ENCODE peak calls at places on chromosome X, in four cellular contexts. D is astrocyte, H is suprapubic skin, F is tibial nerve. L is an unnamed sample. For H3K9me3, the result is how much of the 10 kb centered on the place peaks cover.

GRCh38 chrX:63050225-63050624 is 300.9 kb downstream of the SPIN4 start:
- DNase-seq in F (no peak), D (no peak), H (no peak), L (no peak)

GRCh38 chrX:37371578-37371981 is 22.4 kb downstream of the PRRG1 start:
- DNase-seq in H (no peak), F (no peak), D (peak), L (no peak)

GRCh38 chrX:106932960-106933537 is 12.8 kb downstream of the CLDN2 start:
- DNase-seq in F (no peak), H (no peak), D (peak), L (no peak)

GRCh38 chrX:866441-866990 is 235.9 kb downstream of the SHOX start:
- DNase-seq in H (no peak), D (no peak), F (no peak), L (no peak)

GRCh38 chrX:119885554-119886428 is 9.9 kb upstream of the AKAP14 start:
- DNase-seq in D (no peak), H (no peak), F (no peak), L (peak)

GRCh38 chrX:53681661-53682060 is 4.9 kb downstream of the HUWE1 start:
- DNase-seq in D (peak), F (no peak), H (no peak), L (no peak)

GRCh38 chrX:13463608-13464007 is 105.8 kb upstream of the EGFL6 start:
- DNase-seq in H (no peak), D (peak), F (peak), L (peak)

GRCh38 chrX:110142096-110142495 is 139.2 kb downstream of the TMEM164 start:
- DNase-seq in D (no peak), F (no peak), H (no peak), L (no peak)

GRCh38 chrX:154434394-154435168 is 2.4 kb upstream of the GDI1 start:
- DNase-seq in F (no peak), D (no peak), H (no peak), L (no peak)

GRCh38 chrX:133085785-133086184 is 11.1 kb downstream of the USP26 start:
- DNase-seq in D (no peak), H (no peak), F (no peak), L (no peak)

GRCh38 chrX:11064851-11065600 is 46.1 kb upstream of the HCCS start:
- DNase-seq in H (no peak), D (peak), F (no peak), L (peak)

GRCh38 chrX:155880586-155881157 is 473 bp upstream of the VAMP7 start:
- DNase-seq in D (no peak), F (no peak), H (no peak), L (no peak)

GRCh38 chrX:19602866-19603620 is 87.7 kb upstream of the MAP3K15 start:
- DNase-seq in H (no peak), F (no peak), D (peak), L (no peak)

GRCh38 chrX:46326161-46326560 is 219.1 kb downstream of the ZNF674 start:
- DNase-seq in H (no peak), F (no peak), D (peak), L (peak)

GRCh38 chrX:121802881-121803412 is 755.5 kb downstream of the GLUD2 start:
- DNase-seq in F (no peak), D (no peak), H (no peak), L (no peak)

GRCh38 chrX:23373129-23373804 is 38.6 kb downstream of the PTCHD1 start:
- DNase-seq in D (peak), F (no peak), H (no peak), L (peak)

GRCh38 chrX:115573172-115573571 is 12.2 kb downstream of the PLS3 start:
- DNase-seq in F (no peak), D (no peak), H (no peak), L (no peak)

GRCh38 chrX:138519296-138519695 is 192.2 kb downstream of the FGF13 start:
- DNase-seq in F (no peak), H (no peak), D (peak), L (peak)

GRCh38 chrX:112839856-112840255 is 775 bp downstream of the AMOT start:
- DNase-seq in F (no peak), D (no peak), H (no peak), L (no peak)

GRCh38 chrX:132023117-132023895 is at the start of gene STK26:
- DNase-seq in D (peak), F (peak), H (peak), L (peak)

GRCh38 chrX:53284684-53285447 is 3.5 kb upstream of the IQSEC2 start:
- DNase-seq in F (peak), H (no peak), D (no peak), L (peak)

GRCh38 chrX:125288343-125288742 is 31.3 kb upstream of the TEX13C start:
- DNase-seq in F (no peak), D (no peak), H (no peak), L (no peak)

GRCh38 chrX:113920661-113921060 is 663.2 kb upstream of the HTR2C start:
- DNase-seq in F (no peak), H (no peak), D (peak), L (no peak)

GRCh38 chrX:45719751-45720501 is 519.2 kb upstream of the DIPK2B start:
- DNase-seq in D (peak), F (no peak), H (no peak), L (no peak)

GRCh38 chrX:8374041-8374825 is 90.4 kb upstream of the VCX3B start:
- DNase-seq in D (peak), H (no peak), F (no peak), L (no peak)

GRCh38 chrX:134571831-134572230 is 86.4 kb downstream of the PLAC1 start:
- DNase-seq in D (no peak), F (no peak), H (no peak), L (no peak)

GRCh38 chrX:154592505-154592904 is 7.6 kb downstream of the CTAG1A start:
- DNase-seq in D (no peak), H (no peak), F (no peak), L (no peak)

GRCh38 chrX:16797358-16797757 is 11.1 kb downstream of the TXLNG start:
- DNase-seq in D (peak), H (no peak), F (no peak), L (no peak)

GRCh38 chrX:82058728-82059127 is 856.8 kb downstream of the SH3BGRL start:
- DNase-seq in F (no peak), H (no peak), D (no peak), L (no peak)
- H3K9me3 ChIP-seq in F (under half), H (under half), D (under half), L (under half)

GRCh38 chrX:40054793-40055192 is 43.0 kb downstream of the BCOR start:
- DNase-seq in H (no peak), F (no peak), D (peak), L (no peak)

GRCh38 chrX:40047485-40047884 is 50.3 kb downstream of the BCOR start:
- DNase-seq in H (no peak), D (no peak), F (no peak), L (no peak)

GRCh38 chrX:40050532-40050931 is 47.2 kb downstream of the BCOR start:
- DNase-seq in D (no peak), F (no peak), H (no peak), L (no peak)

DNA sequence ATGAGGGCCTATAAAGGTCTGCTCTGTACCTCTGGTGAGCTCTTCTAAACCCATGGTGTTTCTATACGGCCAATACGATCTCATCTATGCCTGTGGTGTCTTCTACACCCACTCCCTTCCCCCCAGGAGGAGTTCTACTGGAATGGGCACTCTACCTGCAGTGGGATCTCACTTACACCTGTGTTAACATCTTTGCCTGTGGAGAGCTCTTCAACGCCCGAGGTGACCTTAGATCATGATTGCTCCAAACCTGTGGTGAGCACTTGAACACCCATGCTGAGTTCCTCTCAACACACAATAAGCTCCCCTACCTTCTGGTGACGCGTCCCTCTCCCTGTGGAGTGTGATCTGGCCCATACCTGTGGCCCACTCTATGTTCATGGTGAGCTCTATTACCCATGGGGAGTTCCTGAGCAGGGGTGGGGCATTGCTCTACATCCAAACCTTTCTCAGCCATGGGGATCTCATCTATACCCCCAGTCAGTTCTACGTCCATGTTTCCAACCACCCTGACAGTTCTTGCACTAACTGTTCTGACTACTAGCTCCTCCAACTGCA is 48.6 kb downstream of the BCOR start:
- DNase-seq in H (no peak), D (no peak), F (no peak), L (no peak)
- H3K9me3 ChIP-seq in H (under half), D (under half), F (under half), L (under half)

GRCh38 chrX:55907968-55908607 is 190.5 kb downstream of the RRAGB start:
- DNase-seq in H (no peak), F (peak), D (no peak), L (peak)

GRCh38 chrX:55908685-55909212 is 191.2 kb downstream of the RRAGB start:
- DNase-seq in D (no peak), H (no peak), F (no peak), L (no peak)
- H3K9me3 ChIP-seq in D (under half), H (under half), F (under half), L (under half)

DNA sequence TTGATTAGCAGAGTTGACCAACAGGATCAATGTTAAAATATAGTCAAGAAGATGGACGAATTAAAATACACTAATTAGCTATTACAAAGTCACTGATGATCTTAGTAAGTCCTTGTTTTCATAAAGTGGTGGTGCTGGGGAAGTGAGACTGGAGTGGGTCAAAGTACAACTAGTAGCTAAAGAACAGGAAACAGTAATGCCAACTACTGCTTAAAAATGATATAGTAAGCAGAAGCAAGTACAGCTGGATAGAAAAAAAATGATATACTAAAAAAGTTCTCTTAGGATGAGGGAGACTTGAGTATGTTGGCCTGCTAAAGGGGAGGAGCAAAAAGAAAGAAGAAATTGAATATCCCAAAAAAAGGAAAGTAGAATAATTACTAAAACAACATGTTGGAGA is 580.8 kb upstream of the FTHL17 start:
- DNase-seq in D (no peak), F (no peak), H (no peak), L (no peak)
- H3K9me3 ChIP-seq in D (under half), F (under half), H (under half), L (under half)

GRCh38 chrX:66000178-66000577 is 39.7 kb downstream of the VSIG4 start:
- DNase-seq in F (no peak), D (no peak), H (no peak), L (no peak)

GRCh38 chrX:65999563-66000148 is 40.2 kb downstream of the VSIG4 start:
- DNase-seq in H (no peak), F (no peak), D (no peak), L (no peak)

GRCh38 chrX:65997978-65998717 is 41.7 kb downstream of the VSIG4 start:
- DNase-seq in D (no peak), H (no peak), F (no peak), L (no peak)

GRCh38 chrX:66000628-66001275 is 39.1 kb downstream of the VSIG4 start:
- DNase-seq in F (no peak), D (no peak), H (no peak), L (no peak)

DNA sequence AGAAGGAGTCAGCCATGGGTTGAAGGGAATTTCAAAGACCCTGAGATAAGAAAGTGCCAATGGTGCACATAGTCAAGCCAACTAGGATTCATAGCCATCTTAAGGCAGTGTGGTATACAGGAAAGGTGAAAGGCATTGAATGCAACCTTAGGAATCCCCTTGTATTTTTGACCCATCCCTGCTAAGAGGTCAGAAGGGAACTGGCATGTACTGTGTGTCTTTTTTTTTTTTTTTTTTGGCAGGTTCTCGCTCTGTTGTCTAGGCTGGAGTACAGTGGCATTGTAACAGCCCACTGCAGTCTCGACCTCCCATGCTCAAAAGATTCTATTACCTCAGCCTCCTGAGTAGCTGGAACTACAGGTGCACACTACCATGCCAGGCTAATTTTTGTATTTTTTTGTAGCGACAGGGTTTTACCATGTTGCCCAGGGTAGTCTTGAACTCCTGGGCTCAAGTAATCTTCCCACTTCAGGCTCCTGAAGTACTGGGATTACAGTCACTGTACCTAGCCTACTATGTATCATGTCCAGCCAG is 40.8 kb downstream of the VSIG4 start:
- DNase-seq in F (no peak), D (no peak), H (no peak), L (no peak)
- H3K9me3 ChIP-seq in F (under half), D (under half), H (under half), L (under half)